ENCODE peak calls at places on chromosomes 4 and X, in five cellular contexts. A is HCT116, V is GM12878, K is HepG2, W is K562. Q is an unnamed sample. For H3K79me2, the result is how much of the 10 kb centered on the place peaks cover.

GRCh38 chr4:155573126-155573525 is 93.5 kb upstream of the GUCY1A1 start:
- DNase-seq in A (no peak), V (no peak), K (no peak), W (no peak), Q (no peak)

GRCh38 chrX:51461053-51462050 is 35.0 kb downstream of the NUDT11 start:
- DNase-seq in A (peak), V (no peak), K (peak), W (peak), Q (peak)

GRCh38 chr4:120844528-120844921 is 78.0 kb downstream of the PRDM5 start:
- DNase-seq in A (no peak), V (peak), K (no peak), W (no peak), Q (no peak)

GRCh38 chr4:1659104-1659725 is 24.9 kb downstream of the FAM53A start:
- DNase-seq in A (no peak), V (no peak), K (no peak), W (no peak), Q (no peak)

GRCh38 chrX:68824152-68824433 is 4.7 kb upstream of the EFNB1 start:
- DNase-seq in A (no peak), V (no peak), K (no peak), W (no peak), Q (no peak)

GRCh38 chr4:3013839-3014350 is 50.5 kb downstream of the GRK4 start:
- DNase-seq in A (no peak), V (peak), K (peak), W (no peak), Q (no peak)

GRCh38 chr4:86048426-86048825 is 311.4 kb downstream of the MAPK10 start:
- DNase-seq in A (no peak), V (no peak), K (no peak), W (no peak), Q (no peak)

GRCh38 chr4:143196323-143196722 is 11.6 kb downstream of the USP38 start:
- DNase-seq in A (no peak), V (no peak), K (no peak), W (no peak), Q (no peak)

GRCh38 chr4:13524504-13525243 is 19.6 kb downstream of the NKX3-2 start:
- DNase-seq in A (no peak), V (no peak), K (no peak), W (peak), Q (peak)

DNA sequence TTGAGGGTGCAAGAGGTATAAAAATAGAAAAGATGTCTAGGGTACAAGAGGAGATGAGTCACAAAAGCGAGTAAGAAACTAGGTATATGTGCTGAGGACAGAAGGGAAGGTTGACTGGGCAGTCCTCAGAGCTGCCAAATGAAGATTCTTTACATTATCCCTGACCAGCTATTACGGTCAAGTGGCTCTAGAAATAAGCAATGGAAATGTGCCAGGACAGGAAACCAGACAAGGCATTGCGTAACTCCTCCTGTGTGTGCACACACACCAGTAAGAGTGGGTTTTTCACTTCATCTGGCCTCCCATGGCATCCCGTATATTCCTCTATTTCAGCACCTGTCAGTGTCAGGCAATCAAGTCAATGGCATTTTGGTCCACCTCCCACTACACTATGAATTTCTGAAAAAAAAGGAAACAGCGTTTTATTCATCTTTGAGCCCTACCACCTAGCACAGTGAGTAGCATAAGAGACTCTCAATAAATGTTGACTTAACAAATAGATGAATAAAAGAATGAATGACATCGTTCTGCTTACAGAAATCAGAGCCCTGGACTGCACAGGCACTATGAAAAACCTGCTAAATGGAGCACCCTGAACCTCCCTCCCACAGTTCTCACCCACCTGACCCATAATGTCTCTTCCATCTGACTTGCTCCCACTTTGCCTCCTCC is 62.6 kb upstream of the KLF3 start:
- DNase-seq in A (no peak), V (no peak), K (peak), W (no peak), Q (no peak)
- TF ChIP-seq JUND in A (no peak), V (no peak), K (no peak), W (no peak), Q (no peak)

DNA sequence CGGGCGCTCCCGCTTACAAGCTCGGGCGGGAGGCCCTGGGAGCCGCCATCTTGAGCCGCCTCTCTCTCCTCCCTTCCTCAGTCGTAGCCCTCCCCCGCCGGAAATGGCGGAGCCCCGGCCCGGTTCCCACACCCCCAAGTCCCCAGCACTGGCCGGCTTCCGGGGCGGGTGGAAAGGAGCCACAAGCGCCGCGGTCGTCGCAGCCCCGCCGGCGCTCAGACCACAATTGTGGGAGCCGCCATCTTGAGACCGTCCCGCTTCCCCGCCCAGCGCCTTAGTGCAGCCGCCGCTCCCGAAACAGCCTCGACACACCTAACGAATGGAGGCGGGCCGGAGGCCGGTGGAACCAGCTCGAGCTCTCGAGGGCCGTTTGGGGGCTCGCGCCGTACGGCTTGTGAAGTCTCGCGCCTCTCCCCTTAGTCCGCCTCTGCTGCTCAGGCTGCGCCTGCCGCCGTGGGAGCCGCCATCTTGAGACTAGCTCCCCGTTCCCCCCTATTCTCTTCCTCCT is 440 bp downstream of the HCFC1 start:
- DNase-seq in A (peak), V (peak), K (peak), W (peak), Q (peak)
- H3K79me2 ChIP-seq in A (half or more), V (half or more), K (half or more), W (half or more), Q (half or more)

GRCh38 chr4:92566284-92566683 is 262.5 kb downstream of the GRID2 start:
- DNase-seq in A (no peak), V (no peak), K (no peak), W (no peak), Q (no peak)
- TF ChIP-seq JUND in A (no peak), V (no peak), K (no peak), W (no peak), Q (no peak)

DNA sequence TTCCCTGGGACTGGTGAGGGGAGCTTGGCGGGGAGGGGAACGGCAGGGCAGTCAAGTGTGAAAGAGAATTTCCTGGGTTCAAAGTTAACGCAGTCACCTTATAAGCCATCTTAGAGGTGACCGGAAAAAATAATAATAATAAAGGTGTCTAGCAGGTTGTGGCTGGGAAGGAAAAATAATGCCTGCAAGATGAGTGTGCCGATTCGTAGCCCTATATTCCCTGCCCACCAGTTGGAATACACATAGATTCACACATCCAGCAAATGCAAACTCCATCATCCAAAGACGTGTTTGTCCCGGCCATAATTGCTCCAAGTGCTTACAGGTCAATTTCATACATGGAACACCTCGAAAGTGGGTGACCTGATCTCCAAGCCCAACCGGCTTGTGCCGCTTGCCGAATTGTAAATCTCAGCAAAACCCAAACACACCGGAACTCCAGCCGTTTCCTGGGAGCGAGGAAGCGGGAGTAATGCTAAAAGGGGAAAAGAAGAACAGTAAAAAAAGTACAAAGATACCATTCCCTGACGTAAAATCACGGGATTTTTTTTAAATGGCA is 1.3 kb upstream of the FAT1 start:
- DNase-seq in A (no peak), V (no peak), K (no peak), W (no peak), Q (no peak)
- H3K79me2 ChIP-seq in A (half or more), V (under half), K (half or more), W (under half), Q (half or more)

GRCh38 chrX:152823657-152824056 is 6.9 kb downstream of the CETN2 start:
- DNase-seq in A (no peak), V (no peak), K (no peak), W (no peak), Q (no peak)

GRCh38 chrX:152821145-152821765 is 9.3 kb downstream of the CETN2 start:
- DNase-seq in A (peak), V (no peak), K (peak), W (peak), Q (peak)

GRCh38 chrX:152824841-152825374 is 5.6 kb downstream of the CETN2 start:
- DNase-seq in A (no peak), V (no peak), K (no peak), W (no peak), Q (no peak)

GRCh38 chrX:152819732-152820131 is 10.8 kb downstream of the CETN2 start:
- DNase-seq in A (no peak), V (no peak), K (no peak), W (no peak), Q (no peak)

GRCh38 chrX:152822383-152823086 is 8.0 kb downstream of the CETN2 start:
- DNase-seq in A (no peak), V (no peak), K (no peak), W (no peak), Q (no peak)
- TF ChIP-seq JUND in A (no peak), V (no peak), K (no peak), W (no peak), Q (no peak)